ENCODE peak calls at places on chromosomes 3 and 15, in six cellular contexts. G is memory B cell, Y is non-pigmented ciliary epithelial cell, W is Calu3, Q is endothelial cell, B is NB4. N is an unnamed sample.

GRCh38 chr3:63141-63845 is 133.3 kb upstream of the CHL1 start:
- DNase-seq in Q (no peak), G (no peak), B (no peak), Y (no peak), W (peak), N (peak)

GRCh38 chr3:10238330-10238995 is 9.8 kb upstream of the TATDN2 start:
- DNase-seq in Q (no peak), G (no peak), W (no peak), Y (no peak), B (peak), N (no peak)

GRCh38 chr3:42872718-42873117 is 3.0 kb downstream of the CYP8B1 start:
- DNase-seq in B (no peak), Y (no peak), G (no peak), Q (no peak), W (no peak), N (peak)

GRCh38 chr3:21717272-21717671 is 33.7 kb downstream of the ZNF385D start:
- DNase-seq in W (no peak), Y (no peak), G (no peak), B (no peak), Q (no peak), N (no peak)

GRCh38 chr15:77543159-77543882 is 89.4 kb downstream of the LINGO1 start:
- DNase-seq in Q (peak), W (peak), B (peak), Y (peak), G (peak), N (peak)

GRCh38 chr15:68658151-68658550 is 79.4 kb downstream of the CORO2B start:
- DNase-seq in B (peak), G (no peak), Y (no peak), Q (no peak), W (no peak), N (peak)

GRCh38 chr15:92707880-92708551 is 52.4 kb upstream of the FAM174B start:
- DNase-seq in B (no peak), W (no peak), Y (no peak), G (no peak), Q (no peak), N (no peak)

GRCh38 chr3:131326307-131326706 is 55.3 kb upstream of the NUDT16 start:
- DNase-seq in Q (no peak), W (no peak), Y (no peak), B (no peak), G (no peak), N (no peak)

GRCh38 chr15:80489030-80489594 is 84.9 kb downstream of the ARNT2 start:
- DNase-seq in Y (no peak), W (no peak), Q (no peak), G (no peak), B (no peak), N (no peak)

GRCh38 chr15:50943623-50944022 is 35.1 kb downstream of the AP4E1 start:
- DNase-seq in G (no peak), Q (no peak), B (no peak), W (no peak), Y (no peak), N (no peak)

GRCh38 chr15:90412356-90413194 is 24.5 kb downstream of the IQGAP1 start:
- DNase-seq in G (no peak), Y (no peak), W (peak), B (peak), Q (no peak), N (peak)

GRCh38 chr3:142909282-142909681 is 20.4 kb upstream of the PCOLCE2 start:
- DNase-seq in W (no peak), B (no peak), G (no peak), Q (no peak), Y (no peak), N (no peak)

GRCh38 chr3:133489466-133490085 is 83.9 kb upstream of the CDV3 start:
- DNase-seq in W (no peak), Y (no peak), G (no peak), B (no peak), Q (no peak), N (peak)

GRCh38 chr15:74317820-74318375 is 49.5 kb downstream of the CYP11A1 start:
- DNase-seq in B (peak), G (no peak), Y (peak), Q (peak), W (no peak), N (no peak)

GRCh38 chr15:46365612-46366011 is 730.8 kb downstream of the SQOR start:
- DNase-seq in W (no peak), B (no peak), Q (no peak), G (no peak), Y (peak), N (no peak)

GRCh38 chr15:64112904-64113303 is 17.1 kb downstream of the SNX1 start:
- DNase-seq in W (no peak), G (no peak), Y (no peak), Q (no peak), B (peak), N (no peak)

GRCh38 chr3:14138109-14138877 is 13.4 kb downstream of the TMEM43 start:
- DNase-seq in G (no peak), Q (no peak), Y (no peak), W (no peak), B (no peak), N (no peak)

GRCh38 chr3:16849795-16850194 is 35.0 kb upstream of the PLCL2 start:
- DNase-seq in G (no peak), W (no peak), Q (no peak), Y (peak), B (peak), N (no peak)

GRCh38 chr3:53180305-53181023 is 19.5 kb downstream of the PRKCD start:
- DNase-seq in B (peak), W (no peak), Y (no peak), G (peak), Q (no peak), N (no peak)

GRCh38 chr3:4505688-4506558 is 12.8 kb downstream of the ITPR1 start:
- DNase-seq in G (no peak), Y (no peak), B (no peak), W (no peak), Q (no peak), N (no peak)

GRCh38 chr15:62524848-62525247 is 359.8 kb upstream of the C2CD4B start:
- DNase-seq in B (no peak), G (no peak), Q (no peak), W (no peak), Y (no peak), N (no peak)

N was measured in endodermal cell.